ENCODE peak calls at places on chromosomes 7 and 10, in ten cellular contexts. N is tibial artery; I is stimulated activated CD8-positive, alpha-beta memory T cell treated with anti-CD3 and anti-CD28 coated beads, Interleukin-15, amount 100 ng/mL, for 24 hours; P is sciatic nerve; Y is WTC11; Z is stimulated activated naive B cell treated with anti-CD40 and anti-IgM and Interleukin-4, amounts not matched to agents 10 μg/mL and 1 μg/mL and 100 μg/mL, for 72 hours; E is fibroblast of pulmonary artery; D is neuronal stem cell; C is HFFc6; F is AG10803. A is an unnamed sample.

GRCh38 chr10:117248700-117249465 is 8.0 kb downstream of the SLC18A2 start:
- DNase-seq in F (peak), Z (no peak), Y (no peak), C (no peak), E (no peak), I (no peak), N (no peak), P (no peak), D (no peak), A (no peak)

GRCh38 chr7:7427363-7427762 is 108.3 kb downstream of the COL28A1 start:
- DNase-seq in N (no peak), Z (no peak), I (no peak), D (no peak), Y (no peak), E (no peak), P (no peak), C (no peak), F (peak), A (no peak)

GRCh38 chr7:47570649-47571050 is 11.3 kb downstream of the TNS3 start:
- DNase-seq in N (peak), P (no peak), F (peak), Z (no peak), E (peak), Y (no peak), C (peak), D (no peak), I (no peak), A (no peak)

GRCh38 chr7:117750612-117751563 is 122.4 kb downstream of the CTTNBP2 start:
- DNase-seq in C (no peak), Y (no peak), D (peak), E (peak), P (no peak), I (no peak), N (no peak), F (peak), Z (no peak), A (no peak)

GRCh38 chr10:4316166-4316810 is 509.7 kb upstream of the AKR1E2 start:
- DNase-seq in E (peak), F (peak), P (peak), C (peak), N (peak), D (no peak), Z (no peak), Y (no peak), I (no peak), A (peak)

GRCh38 chr7:29071203-29071804 is 75.0 kb downstream of the CPVL start:
- DNase-seq in N (no peak), Z (no peak), P (no peak), E (no peak), C (no peak), D (no peak), F (no peak), I (no peak), Y (no peak), A (no peak)

GRCh38 chr7:94003446-94004023 is 620 bp downstream of the BET1 start:
- DNase-seq in D (no peak), P (no peak), Z (no peak), E (no peak), F (peak), I (no peak), C (peak), Y (no peak), N (no peak), A (no peak)

GRCh38 chr7:70322786-70323185 is 724.5 kb downstream of the AUTS2 start:
- DNase-seq in F (no peak), C (no peak), Z (no peak), N (no peak), P (no peak), D (no peak), E (no peak), Y (no peak), I (no peak), A (no peak)

GRCh38 chr7:85682819-85683218 is 496.0 kb upstream of the SEMA3D start:
- DNase-seq in I (no peak), N (no peak), Z (no peak), P (no peak), Y (no peak), F (peak), D (no peak), C (no peak), E (peak), A (no peak)